ENCODE peak calls at places on chromosomes 16 and 17, in seven cellular contexts. U is tibial nerve, A is tibial artery, H is heart left ventricle, C is mesenchymal stem cell, B is left ventricle myocardium inferior, T is neural progenitor cell. R is an unnamed sample. For H3K9me3 and H3K36me3, the result is how much of the 10 kb centered on the place peaks cover.

GRCh38 chr17:80270836-80271235 is 10.2 kb downstream of the RNF213 start:
- DNase-seq in H (no peak), B (no peak), U (no peak), C (peak), T (peak), A (no peak), R (no peak)

GRCh38 chr17:14552311-14552710 is 251.4 kb downstream of the HS3ST3B1 start:
- DNase-seq in B (no peak), A (no peak), H (no peak), T (no peak), U (no peak), C (no peak), R (no peak)

GRCh38 chr17:27323538-27324212 is 29.8 kb downstream of the WSB1 start:
- DNase-seq in C (peak), B (peak), T (no peak), A (peak), U (peak), H (peak), R (peak)

GRCh38 chr17:83194761-83195329 is 115.4 kb downstream of the METRNL start:
- DNase-seq in B (no peak), T (no peak), U (peak), H (no peak), A (peak), C (no peak), R (peak)

GRCh38 chr16:81029930-81030604 is 5.6 kb upstream of the ATMIN start:
- DNase-seq in C (no peak), H (no peak), B (no peak), U (no peak), T (no peak), A (no peak), R (no peak)

GRCh38 chr16:79299154-79299799 is 301.3 kb downstream of the MAF start:
- DNase-seq in H (no peak), U (no peak), A (no peak), T (peak), B (no peak), C (no peak), R (no peak)

GRCh38 chr16:69513180-69513966 is 52.4 kb upstream of the NFAT5 start:
- DNase-seq in T (no peak), U (no peak), C (no peak), B (no peak), H (no peak), A (no peak), R (no peak)

GRCh38 chr16:2386990-2387389 is 42.3 kb upstream of the CCNF start:
- DNase-seq in U (no peak), A (no peak), C (no peak), H (no peak), B (no peak), T (peak), R (no peak)

GRCh38 chr16:72371307-72372081 is 199.5 kb upstream of the PMFBP1 start:
- DNase-seq in U (no peak), T (peak), H (no peak), B (no peak), A (no peak), C (peak), R (no peak)

GRCh38 chr17:52237151-52237550 is 78.6 kb upstream of the CA10 start:
- DNase-seq in B (no peak), C (no peak), H (no peak), A (no peak), U (no peak), T (no peak), R (no peak)

GRCh38 chr17:40443196-40443987 is at the start of gene IGFBP4:
- DNase-seq in C (peak), B (peak), U (peak), H (peak), T (peak), A (peak), R (peak)

GRCh38 chr17:32445075-32445427 is 741 bp downstream of the PSMD11 start:
- DNase-seq in H (peak), A (no peak), T (peak), U (no peak), C (peak), B (no peak), R (no peak)

GRCh38 chr16:77171750-77172635 is 19.0 kb upstream of the MON1B start:
- DNase-seq in T (peak), B (no peak), U (no peak), C (peak), A (no peak), H (no peak), R (no peak)

GRCh38 chr17:38355256-38355655 is 3.6 kb downstream of the SOCS7 start:
- DNase-seq in T (no peak), B (no peak), H (no peak), A (no peak), U (no peak), C (no peak), R (no peak)

GRCh38 chr17:82544431-82545070 is 25.0 kb downstream of the FOXK2 start:
- DNase-seq in H (no peak), C (no peak), B (peak), U (no peak), T (no peak), A (peak), R (no peak)

GRCh38 chr17:19705201-19705600 is 11.2 kb downstream of the SLC47A2 start:
- DNase-seq in U (no peak), A (no peak), T (no peak), C (no peak), H (no peak), B (no peak), R (no peak)

GRCh38 chr17:27543464-27543856 is 87.2 kb downstream of the KSR1 start:
- DNase-seq in A (no peak), U (no peak), H (no peak), T (no peak), B (no peak), C (no peak), R (no peak)

GRCh38 chr17:72116692-72117469 is 3.9 kb upstream of the SOX9 start:
- DNase-seq in H (no peak), B (no peak), C (peak), A (no peak), U (no peak), T (peak), R (peak)

GRCh38 chr16:685967-686366 is 1.8 kb upstream of the JMJD8 start:
- DNase-seq in B (no peak), C (peak), H (no peak), U (no peak), A (no peak), T (peak), R (no peak)

GRCh38 chr16:88931936-88932335 is 45.1 kb downstream of the CBFA2T3 start:
- DNase-seq in T (no peak), A (no peak), H (no peak), B (no peak), C (no peak), U (no peak), R (no peak)

GRCh38 chr16:66942981-66943380 is 7.7 kb downstream of the CES2 start:
- DNase-seq in T (no peak), C (no peak), H (no peak), B (no peak), A (no peak), U (no peak), R (peak)

GRCh38 chr16:86457621-86458456 is 52.5 kb upstream of the FOXF1 start:
- DNase-seq in U (no peak), T (no peak), B (no peak), A (no peak), C (peak), H (no peak), R (no peak)

GRCh38 chr16:20865420-20866126 is 34.6 kb downstream of the DCUN1D3 start:
- DNase-seq in B (no peak), C (peak), A (no peak), T (no peak), H (no peak), U (no peak), R (no peak)

GRCh38 chr17:8163978-8164814 is 1.4 kb upstream of the VAMP2 start:
- DNase-seq in U (no peak), C (peak), A (peak), T (no peak), H (peak), B (peak), R (peak)

GRCh38 chr16:56262879-56263245 is 71.6 kb downstream of the GNAO1 start:
- DNase-seq in T (no peak), A (peak), C (no peak), B (no peak), H (no peak), U (no peak), R (no peak)

GRCh38 chr16:9422769-9423513 is 331.5 kb downstream of the HAPSTR1 start:
- DNase-seq in B (no peak), H (peak), C (no peak), T (no peak), A (no peak), U (no peak), R (no peak)

GRCh38 chr17:4710693-4711634 is 532 bp downstream of the ARRB2 start:
- DNase-seq in B (no peak), T (no peak), H (no peak), A (no peak), U (no peak), C (no peak), R (peak)

GRCh38 chr17:43608313-43608712 is 53.4 kb downstream of the MEOX1 start:
- DNase-seq in H (no peak), T (no peak), U (no peak), A (no peak), C (peak), B (no peak), R (no peak)

GRCh38 chr17:81097943-81098308 is 63.0 kb downstream of the BAIAP2 start:
- DNase-seq in H (no peak), U (no peak), T (no peak), A (peak), C (peak), B (peak), R (peak)

GRCh38 chr16:49469930-49470451 is 96.4 kb downstream of the C16orf78 start:
- DNase-seq in T (no peak), A (peak), U (no peak), H (no peak), C (no peak), B (no peak), R (no peak)

GRCh38 chr17:8275421-8276290 is 12.8 kb upstream of the RANGRF start:
- DNase-seq in C (no peak), T (no peak), H (no peak), A (no peak), B (no peak), U (no peak), R (no peak)

GRCh38 chr17:55500103-55500502 is 11.1 kb downstream of the SMIM36 start:
- DNase-seq in C (no peak), H (no peak), U (no peak), B (no peak), T (peak), A (no peak), R (no peak)

GRCh38 chr16:2856061-2856670 is 1.8 kb downstream of the PRSS22 start:
- DNase-seq in A (peak), B (no peak), C (no peak), U (no peak), T (no peak), H (no peak), R (no peak)

GRCh38 chr17:79811036-79811887 is 14.4 kb upstream of the CBX8 start:
- DNase-seq in T (peak), H (no peak), U (no peak), A (no peak), C (no peak), B (no peak), R (peak)

GRCh38 chr17:79933863-79934652 is 94.8 kb upstream of the CBX4 start:
- DNase-seq in H (no peak), B (no peak), C (peak), A (no peak), U (no peak), T (no peak), R (peak)

GRCh38 chr17:45077643-45078042 is 16.5 kb downstream of the NMT1 start:
- DNase-seq in B (no peak), A (no peak), H (no peak), U (no peak), C (no peak), T (no peak), R (no peak)

GRCh38 chr17:14972844-14973243 is 292.3 kb downstream of the PMP22 start:
- DNase-seq in T (no peak), A (no peak), B (no peak), U (no peak), H (no peak), C (peak), R (no peak)

GRCh38 chr17:4161560-4162221 is 18.7 kb downstream of the CYB5D2 start:
- DNase-seq in B (no peak), U (no peak), H (no peak), C (no peak), A (no peak), T (peak), R (no peak)

GRCh38 chr17:82272495-82273326 is 789 bp downstream of the CSNK1D start:
- DNase-seq in C (no peak), T (peak), H (peak), B (peak), U (no peak), A (peak), R (peak)

DNA sequence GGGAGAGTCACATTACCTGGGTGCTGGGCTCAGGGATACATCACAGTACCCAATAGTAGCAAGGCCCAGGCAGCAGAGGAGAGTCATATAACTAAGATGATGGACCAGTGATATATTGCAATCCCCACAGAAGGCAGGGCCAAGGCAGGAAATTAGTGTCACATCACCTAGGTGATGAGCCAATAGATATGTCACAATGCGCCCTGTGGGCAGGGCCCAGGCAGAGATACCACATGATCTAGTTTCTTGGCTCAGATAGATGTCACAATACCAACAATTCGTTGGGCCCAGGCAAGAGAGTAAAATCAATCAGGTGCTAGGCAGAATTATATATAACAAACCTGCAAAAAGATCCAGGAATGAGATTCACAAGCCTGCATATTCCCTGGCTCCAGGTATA is 2111.5 kb downstream of the TP53TG3F start:
- DNase-seq in T (no peak), H (no peak), A (no peak), B (no peak), C (no peak), U (no peak), R (no peak)
- H3K9me3 ChIP-seq in T (under half), H (under half), A (under half), B (under half), C (under half), U (under half), R (under half)

DNA sequence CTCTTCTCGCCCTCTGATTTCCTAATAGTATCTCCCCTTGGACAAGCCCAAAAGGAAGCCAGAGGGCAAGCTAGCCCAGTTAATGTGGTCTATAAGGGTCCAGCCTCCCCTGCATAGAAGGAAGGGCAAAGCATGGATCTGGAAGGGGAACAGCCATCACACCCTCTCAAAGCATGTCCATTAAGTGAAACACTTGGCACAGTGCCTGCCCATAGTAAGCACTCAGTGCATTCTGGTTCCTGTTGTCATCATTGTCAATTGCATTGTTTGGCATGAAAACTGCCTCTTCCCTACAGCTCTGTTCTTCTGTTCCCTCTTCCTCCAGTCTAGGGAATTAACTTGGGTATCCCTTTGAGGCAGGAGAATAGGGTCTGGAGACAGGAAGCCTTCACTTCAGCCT is 81.5 kb downstream of the C17orf67 start:
- DNase-seq in T (no peak), U (no peak), B (no peak), H (no peak), C (peak), A (no peak), R (no peak)
- H3K27ac ChIP-seq in T (no peak), U (no peak), B (no peak), H (no peak), C (no peak), A (no peak), R (no peak)

GRCh38 chr17:57774872-57775271 is 29.8 kb upstream of the CCDC182 start:
- DNase-seq in T (no peak), U (no peak), A (no peak), B (no peak), H (no peak), C (no peak), R (no peak)
- H3K36me3 ChIP-seq in T (under half), U (under half), A (under half), B (under half), H (under half), C (under half), R (under half)

DNA sequence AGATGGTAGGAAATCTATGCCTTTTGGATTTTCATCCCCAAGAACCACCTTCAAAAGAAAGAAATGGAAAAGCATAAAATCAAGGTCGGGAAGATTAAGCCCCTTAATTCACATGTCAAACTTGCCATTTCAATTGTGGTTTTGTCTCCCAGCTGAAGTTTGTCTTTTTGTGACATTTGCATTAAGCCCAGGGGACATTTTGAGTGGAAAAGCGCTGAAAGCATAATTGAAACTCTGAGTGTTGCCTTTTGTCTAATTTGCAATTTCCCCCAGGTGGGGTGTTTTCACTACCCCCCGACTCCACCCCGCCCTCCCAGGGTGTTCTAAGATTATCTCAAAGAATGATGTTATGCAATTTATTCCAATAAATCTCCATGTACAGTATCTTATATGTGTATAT is 396.2 kb downstream of the CDH13 start:
- DNase-seq in A (no peak), T (no peak), U (no peak), B (no peak), H (no peak), C (no peak), R (no peak)
- H3K9me3 ChIP-seq in A (under half), T (under half), U (under half), B (under half), H (under half), C (under half), R (under half)

DNA sequence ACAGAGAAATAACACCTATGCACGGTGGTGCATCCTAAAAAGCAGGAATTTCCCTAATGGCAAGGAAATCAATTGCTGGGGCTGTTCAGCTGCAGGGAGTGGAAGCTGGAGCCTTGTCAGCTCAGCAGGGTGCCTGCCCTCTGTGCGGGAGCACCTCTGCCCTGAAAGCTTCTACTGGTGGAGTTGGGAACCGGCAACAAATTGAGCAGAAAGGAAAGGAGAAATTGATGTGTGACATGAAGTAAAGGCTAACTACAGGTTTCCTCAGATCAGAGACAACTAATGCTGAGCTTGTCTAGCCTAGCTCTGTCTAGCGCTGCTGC is 48.2 kb upstream of the SREBF1 start:
- DNase-seq in B (no peak), U (no peak), A (no peak), C (no peak), H (no peak), T (peak), R (no peak)
- H3K27ac ChIP-seq in B (no peak), U (no peak), A (no peak), C (no peak), H (no peak), T (no peak), R (no peak)

DNA sequence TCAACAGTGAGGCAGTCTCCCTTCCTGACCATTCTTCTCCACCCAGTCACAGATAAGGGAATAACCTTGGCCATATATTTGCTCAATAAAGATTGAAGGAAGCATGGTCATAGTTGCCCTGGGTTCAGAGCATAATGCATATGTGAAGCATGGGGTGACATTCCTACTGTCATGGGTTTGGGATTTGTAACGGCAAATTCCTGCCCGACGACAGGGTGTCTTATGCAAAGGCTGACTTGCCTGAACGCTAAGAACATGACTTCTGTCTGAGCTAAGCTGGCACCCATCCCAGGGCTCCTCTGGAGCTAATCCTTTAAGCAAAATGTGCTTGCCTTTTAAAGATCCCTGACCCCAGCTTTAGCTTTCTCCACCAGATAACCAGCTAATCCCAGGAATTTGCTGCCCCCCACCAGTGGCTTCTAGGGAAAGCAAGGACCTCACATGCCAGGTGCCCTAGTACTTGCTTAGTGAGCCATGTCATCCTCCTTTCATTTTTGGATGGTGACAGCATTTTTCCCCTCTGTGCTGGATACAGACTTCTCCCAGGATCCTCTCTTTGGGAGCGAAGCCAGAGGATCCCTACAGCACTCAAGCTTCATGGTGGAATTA is 11.7 kb downstream of the SLC7A6OS start:
- DNase-seq in T (peak), C (peak), H (peak), A (peak), B (peak), U (peak), R (no peak)
- H3K36me3 ChIP-seq in T (under half), C (under half), H (half or more), A (half or more), B (half or more), U (under half), R (half or more)

GRCh38 chr17:17812211-17813054 is 24.4 kb downstream of the SREBF1 start:
- DNase-seq in B (peak), U (peak), A (peak), T (peak), H (peak), C (peak), R (peak)

GRCh38 chr17:17813055-17813724 is 23.6 kb downstream of the SREBF1 start:
- DNase-seq in H (no peak), B (no peak), A (no peak), U (no peak), C (no peak), T (no peak), R (no peak)

GRCh38 chr17:17810374-17811248 is 26.2 kb downstream of the SREBF1 start:
- DNase-seq in T (peak), A (no peak), B (no peak), C (peak), H (no peak), U (no peak), R (peak)

GRCh38 chr17:17809527-17810373 is 27.0 kb downstream of the SREBF1 start:
- DNase-seq in H (peak), U (peak), A (peak), B (peak), C (peak), T (peak), R (peak)

GRCh38 chr17:17811381-17812210 is 25.2 kb downstream of the SREBF1 start:
- DNase-seq in A (no peak), H (no peak), C (peak), T (peak), U (no peak), B (no peak), R (no peak)
- H3K9me3 ChIP-seq in A (under half), H (under half), C (under half), T (under half), U (under half), B (under half), R (under half)